ENCODE peak calls at places on chromosomes 5 and 9, in eight cellular contexts. L, W, Q, B, R, D, N and H are unnamed samples.

GRCh38 chr9:126702501-126703329 is 89.0 kb downstream of the LMX1B start:
- DNase-seq in L (no peak), W (no peak), Q (no peak), B (peak), R (peak), D (peak), N (no peak), H (peak)

GRCh38 chr9:19232830-19233194 is 2.3 kb downstream of the DENND4C start:
- DNase-seq in L (no peak), W (no peak), Q (no peak), B (no peak), R (no peak), D (no peak), N (peak), H (no peak)

GRCh38 chr5:8508196-8508595 is 639.2 kb downstream of the MTRR start:
- DNase-seq in L (no peak), W (no peak), Q (no peak), B (no peak), R (no peak), D (no peak), N (no peak), H (no peak)

GRCh38 chr9:36808246-36808645 is 225.8 kb downstream of the PAX5 start:
- DNase-seq in L (no peak), W (no peak), Q (no peak), B (no peak), R (no peak), D (no peak), N (no peak), H (no peak)

GRCh38 chr5:64516216-64516615 is 10.4 kb downstream of the RGS7BP start:
- DNase-seq in L (no peak), W (no peak), Q (no peak), B (no peak), R (no peak), D (no peak), N (no peak), H (no peak)

GRCh38 chr9:128482186-128482585 is 22.3 kb upstream of the GLE1 start:
- DNase-seq in L (no peak), W (no peak), Q (no peak), B (no peak), R (no peak), D (no peak), N (no peak), H (no peak)

GRCh38 chr9:77099388-77099787 is 77.9 kb upstream of the VPS13A start:
- DNase-seq in L (no peak), W (no peak), Q (no peak), B (peak), R (no peak), D (no peak), N (no peak), H (no peak)

GRCh38 chr9:88746029-88746743 is 211.2 kb downstream of the NXNL2 start:
- DNase-seq in L (no peak), W (peak), Q (no peak), B (no peak), R (no peak), D (no peak), N (peak), H (no peak)

GRCh38 chr5:167951121-167951520 is 340.3 kb upstream of the WWC1 start:
- DNase-seq in L (no peak), W (no peak), Q (no peak), B (no peak), R (no peak), D (no peak), N (no peak), H (no peak)

GRCh38 chr9:130932220-130933069 is 6.6 kb downstream of the FIBCD1 start:
- DNase-seq in L (no peak), W (no peak), Q (no peak), B (peak), R (peak), D (no peak), N (no peak), H (no peak)

GRCh38 chr5:10423009-10423408 is 18.7 kb upstream of the ROPN1L start:
- DNase-seq in L (no peak), W (no peak), Q (no peak), B (no peak), R (no peak), D (no peak), N (no peak), H (no peak)

GRCh38 chr5:64158827-64159226 is 6.8 kb upstream of the RNF180 start:
- DNase-seq in L (no peak), W (no peak), Q (no peak), B (no peak), R (no peak), D (no peak), N (no peak), H (no peak)

DNA sequence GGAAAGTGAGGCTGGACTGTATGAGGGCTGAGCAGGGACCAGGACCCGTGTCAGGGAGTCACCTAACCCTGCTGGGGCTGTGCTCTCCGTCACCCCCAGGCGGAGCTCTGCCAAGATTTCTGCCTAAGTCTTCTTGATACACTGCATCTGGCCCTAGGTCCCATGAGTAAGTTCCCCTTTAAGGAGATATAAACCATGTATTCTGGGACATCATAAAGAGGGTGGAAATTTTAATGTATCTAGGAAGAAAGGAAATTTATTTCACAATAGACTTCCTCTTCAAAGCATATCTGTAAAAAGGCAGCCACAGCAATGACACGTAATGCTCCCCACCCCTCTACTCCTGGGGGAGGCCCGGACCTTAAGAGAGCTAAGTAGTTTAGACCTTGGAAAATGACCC is 183.4 kb downstream of the FBXL7 start:
- DNase-seq in L (peak), W (peak), Q (no peak), B (peak), R (peak), D (no peak), N (no peak), H (no peak)
- TF ChIP-seq CTCF in L (no peak), W (no peak), Q (no peak), B (peak), R (peak), D (no peak), N (no peak), H (no peak)

GRCh38 chr9:90333226-90333625 is 309.4 kb downstream of the DIRAS2 start:
- DNase-seq in L (no peak), W (no peak), Q (no peak), B (no peak), R (no peak), D (no peak), N (peak), H (no peak)
- TF ChIP-seq CTCF in L (no peak), W (no peak), Q (no peak), B (no peak), R (no peak), D (no peak), N (no peak), H (no peak)

DNA sequence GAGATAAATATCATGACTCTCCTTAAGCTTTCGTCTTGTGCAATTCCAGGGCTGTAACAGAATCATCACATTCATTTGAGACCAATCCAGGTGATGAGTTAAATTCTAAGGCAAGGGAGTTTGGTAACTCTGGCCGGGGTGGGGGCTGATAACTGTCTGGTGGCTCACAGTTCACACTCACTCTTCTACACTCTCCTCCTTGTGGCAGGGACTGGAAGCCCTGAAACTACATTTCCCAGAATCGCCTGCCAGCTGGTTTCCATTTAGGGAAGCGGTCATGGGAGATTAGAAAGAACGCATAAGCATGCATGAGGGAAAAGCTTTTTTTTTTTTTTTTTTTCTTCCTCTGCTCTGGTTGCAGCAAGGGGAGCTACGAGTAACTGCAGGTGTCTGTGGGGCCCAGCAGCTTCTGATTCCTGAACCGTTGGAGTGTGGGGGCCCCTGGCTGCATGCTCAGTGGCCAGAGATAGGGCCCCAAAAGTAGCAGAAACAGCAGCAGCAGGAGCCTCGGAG is 154.8 kb upstream of the TBC1D2 start:
- DNase-seq in L (no peak), W (no peak), Q (no peak), B (peak), R (peak), D (peak), N (peak), H (no peak)
- TF ChIP-seq CTCF in L (no peak), W (no peak), Q (no peak), B (no peak), R (peak), D (no peak), N (peak), H (no peak)

GRCh38 chr5:4068171-4068570 is 472.5 kb downstream of the IRX1 start:
- DNase-seq in L (no peak), W (no peak), Q (no peak), B (no peak), R (no peak), D (no peak), N (no peak), H (no peak)

GRCh38 chr5:4065472-4066320 is 470.1 kb downstream of the IRX1 start:
- DNase-seq in L (no peak), W (no peak), Q (no peak), B (no peak), R (no peak), D (no peak), N (no peak), H (no peak)
- TF ChIP-seq CTCF in L (no peak), W (no peak), Q (no peak), B (no peak), R (no peak), D (no peak), N (no peak), H (no peak)

GRCh38 chr9:13688990-13689600 is 409.6 kb upstream of the MPDZ start:
- DNase-seq in L (peak), W (no peak), Q (no peak), B (no peak), R (no peak), D (no peak), N (peak), H (no peak)
- TF ChIP-seq CTCF in L (peak), W (no peak), Q (no peak), B (no peak), R (peak), D (peak), N (peak), H (peak)

GRCh38 chr9:1599961-1600360 is 415.2 kb upstream of the SMARCA2 start:
- DNase-seq in L (no peak), W (no peak), Q (no peak), B (no peak), R (no peak), D (no peak), N (no peak), H (no peak)

GRCh38 chr9:1606253-1606652 is 408.9 kb upstream of the SMARCA2 start:
- DNase-seq in L (no peak), W (no peak), Q (no peak), B (no peak), R (no peak), D (no peak), N (no peak), H (no peak)

DNA sequence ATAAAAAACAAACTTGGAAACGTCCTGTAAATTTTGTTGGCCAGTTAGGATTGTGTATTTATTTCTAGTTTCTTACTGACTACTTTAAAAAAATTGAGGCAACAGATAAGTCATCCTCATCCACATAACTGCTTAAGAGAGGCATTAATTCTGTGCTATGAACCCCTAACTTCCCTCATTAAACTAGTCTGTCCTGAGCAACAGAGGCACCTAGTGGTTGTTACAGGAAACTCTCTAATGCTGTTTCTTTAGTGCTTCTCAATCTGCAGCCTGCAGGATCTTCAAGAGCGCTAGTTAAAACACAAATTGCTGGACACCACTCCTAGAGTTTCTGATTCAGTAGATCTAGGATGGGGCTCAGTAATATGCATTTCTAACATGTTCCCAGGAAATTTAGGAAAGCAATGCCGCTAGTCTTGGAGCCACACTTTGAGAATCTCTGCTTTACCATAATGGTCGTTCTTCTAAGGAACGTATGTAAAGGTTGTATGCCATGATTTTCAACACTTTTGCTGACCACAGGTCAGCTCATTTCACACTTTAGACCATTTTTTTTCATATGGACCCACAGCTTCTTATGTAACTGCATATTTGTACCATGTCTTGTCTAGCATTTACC is 410.1 kb upstream of the SMARCA2 start:
- DNase-seq in L (peak), W (no peak), Q (no peak), B (no peak), R (no peak), D (no peak), N (peak), H (no peak)
- TF ChIP-seq CTCF in L (no peak), W (peak), Q (no peak), B (peak), R (peak), D (peak), N (peak), H (peak)

GRCh38 chr5:113027431-113027830 is 50.8 kb downstream of the DCP2 start:
- DNase-seq in L (no peak), W (no peak), Q (no peak), B (no peak), R (no peak), D (no peak), N (no peak), H (no peak)
- TF ChIP-seq CTCF in L (no peak), W (no peak), Q (no peak), B (no peak), R (no peak), D (no peak), N (no peak), H (no peak)